ENCODE peak calls at places on chromosomes 2 and 18, in nine cellular contexts. T is foreskin fibroblast; O is stimulated activated CD8-positive, alpha-beta memory T cell treated with anti-CD3 and anti-CD28 coated beads, Interleukin-2, amount 100 ng/mL, for 1 hour; L is HCEC 1CT; G is SW 1271; Y is dorsolateral prefrontal cortex; P is NCI-H1105 treated with DMSO at 0.1 percent for 48 hours; U is stimulated activated CD4-positive, alpha-beta T cell treated with anti-CD3 and anti-CD28 coated beads, Interleukin-1b, Interleukin-23, amount 100 ng/mL, for 1 hour; E is HFF-Myc. X is an unnamed sample.
A peak's percentile ranks its signal among the peaks of the same experiment; 100 is the strongest.

GRCh38 chr18:23578891-23579653 is 7.2 kb downstream of the NPC1 start:
- DNase-seq in T (peak; percentile 57), O (no peak), L (peak; percentile 69), G (no peak), Y (no peak), P (no peak), U (no peak), E (no peak), X (no peak)

GRCh38 chr18:77619523-77619922 is 369.9 kb downstream of the GALR1 start:
- DNase-seq in T (no peak), O (no peak), L (no peak), G (no peak), Y (no peak), P (no peak), U (no peak), E (no peak), X (no peak)

GRCh38 chr2:178909507-178909906 is 102.3 kb upstream of the TTN start:
- DNase-seq in T (no peak), O (no peak), L (no peak), G (no peak), Y (no peak), P (no peak), U (no peak), E (no peak), X (no peak)

GRCh38 chr2:107263596-107264090 is 377.7 kb upstream of the ST6GAL2 start:
- DNase-seq in T (no peak), O (no peak), L (no peak), G (no peak), Y (no peak), P (no peak), U (no peak), E (no peak), X (no peak)

GRCh38 chr2:157497603-157498314 is 53.9 kb upstream of the CYTIP start:
- DNase-seq in T (peak; percentile 43), O (no peak), L (peak; percentile 76), G (peak; percentile 43), Y (no peak), P (peak; percentile 48), U (no peak), E (peak; percentile 11), X (no peak)

GRCh38 chr2:127857494-127857818 is 499 bp downstream of the POLR2D start:
- DNase-seq in T (no peak), O (no peak), L (peak; percentile 13), G (peak; percentile 35), Y (no peak), P (peak; percentile 33), U (no peak), E (no peak), X (no peak)

GRCh38 chr2:106839849-106840595 is 45.9 kb downstream of the ST6GAL2 start:
- DNase-seq in T (no peak), O (no peak), L (no peak), G (no peak), Y (no peak), P (peak; percentile 7), U (no peak), E (no peak), X (no peak)

GRCh38 chr2:115481842-115482241 is 1039.4 kb downstream of the DPP10 start:
- DNase-seq in T (no peak), O (no peak), L (no peak), G (no peak), Y (no peak), P (no peak), U (no peak), E (no peak), X (no peak)

GRCh38 chr18:45359275-45360009 is 255.8 kb upstream of the SLC14A2 start:
- DNase-seq in T (no peak), O (no peak), L (no peak), G (no peak), Y (no peak), P (peak; percentile 88), U (no peak), E (no peak), X (no peak)

GRCh38 chr2:169693344-169693743 is 861 bp downstream of the CFAP210 start:
- DNase-seq in T (no peak), O (no peak), L (no peak), G (peak; percentile 16), Y (no peak), P (peak; percentile 35), U (no peak), E (no peak), X (no peak)

GRCh38 chr2:11024010-11024615 is 112.4 kb downstream of the KCNF1 start:
- DNase-seq in T (peak; percentile 35), O (no peak), L (no peak), G (no peak), Y (no peak), P (no peak), U (no peak), E (no peak), X (no peak)

GRCh38 chr2:145957929-145958328 is 1438.0 kb upstream of the ZEB2 start:
- DNase-seq in T (peak; percentile 41), O (no peak), L (peak; percentile 20), G (no peak), Y (no peak), P (no peak), U (no peak), E (no peak), X (no peak)

GRCh38 chr2:230909841-230910545 is 15.0 kb downstream of the GPR55 start:
- DNase-seq in T (no peak), O (no peak), L (no peak), G (no peak), Y (no peak), P (no peak), U (no peak), E (no peak), X (no peak)

GRCh38 chr2:142980246-142981068 is 103.0 kb downstream of the KYNU start:
- DNase-seq in T (peak; percentile 61), O (no peak), L (peak; percentile 58), G (peak; percentile 41), Y (no peak), P (peak; percentile 74), U (no peak), E (no peak), X (no peak)

GRCh38 chr2:8170552-8170951 is 511.3 kb upstream of the ID2 start:
- DNase-seq in T (no peak), O (no peak), L (no peak), G (no peak), Y (no peak), P (no peak), U (no peak), E (no peak), X (no peak)